ENCODE peak calls at places on chromosomes 6 and 20, in four cellular contexts. F is fibroblast of the aortic adventitia, K is KG1, U is endothelial cell of umbilical vein. O is an unnamed sample.
A peak's percentile ranks its signal among the peaks of the same experiment; 100 is the strongest.

GRCh38 chr6:102679844-102680243 is 1286.3 kb downstream of the GRIK2 start:
- DNase-seq in K (no peak), U (no peak), F (no peak), O (no peak)

GRCh38 chr6:105322499-105323231 is 80.2 kb downstream of the PREP start:
- DNase-seq in U (no peak), K (no peak), F (no peak), O (no peak)

GRCh38 chr6:5325173-5325572 is 63.9 kb downstream of the FARS2 start:
- DNase-seq in K (no peak), U (no peak), F (no peak), O (no peak)

GRCh38 chr20:57738484-57738883 is 28.7 kb upstream of the PMEPA1 start:
- DNase-seq in F (no peak), K (no peak), U (no peak), O (no peak)

GRCh38 chr20:56091635-56092180 is 86.4 kb upstream of the CBLN4 start:
- DNase-seq in U (no peak), F (no peak), K (no peak), O (no peak)

GRCh38 chr6:68876792-68877493 is 241.9 kb downstream of the ADGRB3 start:
- DNase-seq in K (no peak), F (peak; percentile 35), U (no peak), O (no peak)

GRCh38 chr6:24719125-24719931 is at the start of gene C6orf62:
- DNase-seq in U (peak; percentile 28), F (peak; percentile 27), K (peak; percentile 39), O (no peak)

GRCh38 chr6:14721103-14721758 is 524.6 kb upstream of the JARID2 start:
- DNase-seq in U (no peak), F (peak; percentile 67), K (peak; percentile 25), O (no peak)

GRCh38 chr20:50821994-50822393 is 27.1 kb downstream of the BCAS4 start:
- DNase-seq in U (no peak), K (no peak), F (no peak), O (no peak)

GRCh38 chr6:159390384-159390783 is 221.2 kb downstream of the FNDC1 start:
- DNase-seq in U (no peak), K (no peak), F (peak; percentile 20), O (no peak)

GRCh38 chr6:45495404-45496084 is 117.8 kb upstream of the SUPT3H start:
- DNase-seq in K (peak; percentile 79), U (no peak), F (no peak), O (no peak)

GRCh38 chr20:47178277-47178676 is 178.2 kb downstream of the ZMYND8 start:
- DNase-seq in U (no peak), F (no peak), K (no peak), O (no peak)

GRCh38 chr6:33815854-33816253 is 12.1 kb upstream of the MLN start:
- DNase-seq in F (no peak), U (peak; percentile 24), K (no peak), O (no peak)

GRCh38 chr20:48456361-48457184 is 371.2 kb downstream of the PREX1 start:
- DNase-seq in U (no peak), F (no peak), K (no peak), O (no peak)

GRCh38 chr6:85792278-85792677 is 149.6 kb upstream of the SYNCRIP start:
- DNase-seq in U (no peak), F (peak; percentile 14), K (no peak), O (no peak)

GRCh38 chr6:26086214-26086613 is 1.0 kb upstream of the HFE start:
- DNase-seq in U (no peak), K (no peak), F (no peak), O (no peak)

GRCh38 chr6:113375950-113376846 is 480.9 kb upstream of the MARCKS start:
- DNase-seq in F (peak; percentile 95), U (peak; percentile 56), K (no peak), O (no peak)

GRCh38 chr20:43665466-43666176 is 1.3 kb upstream of the MYBL2 start:
- DNase-seq in U (no peak), K (no peak), F (no peak), O (no peak)

GRCh38 chr6:114194362-114195343 is 148.2 kb downstream of the HS3ST5 start:
- DNase-seq in U (no peak), F (peak; percentile 46), K (no peak), O (no peak)

GRCh38 chr20:3812259-3812681 is 8.1 kb upstream of the AP5S1 start:
- DNase-seq in K (no peak), F (no peak), U (no peak), O (no peak)

GRCh38 chr6:44220913-44221290 is 2.5 kb upstream of the SLC29A1 start:
- DNase-seq in F (no peak), K (no peak), U (no peak), O (no peak)

GRCh38 chr20:21225215-21225947 is 77.8 kb upstream of the XRN2 start:
- DNase-seq in U (no peak), K (no peak), F (peak; percentile 24), O (no peak)

GRCh38 chr6:147135211-147135672 is 69.0 kb upstream of the STXBP5 start:
- DNase-seq in U (no peak), K (no peak), F (peak; percentile 92), O (no peak)

O was measured in left lobe of liver.